ENCODE peak calls at places on chromosome 3, in four cellular contexts. A is epithelial cell of esophagus, I is HFFc6, C is fibroblast of lung. T is an unnamed sample.

GRCh38 chr3:117409701-117410459 is 700.3 kb downstream of the TUSC7 start:
- DNase-seq in I (no peak), A (no peak), C (peak; percentile 12), T (no peak)

GRCh38 chr3:38782148-38782547 is 33.9 kb downstream of the SCN10A start:
- DNase-seq in A (peak; percentile 67), C (no peak), I (no peak), T (no peak)

GRCh38 chr3:4785551-4785950 is 193.7 kb upstream of the BHLHE40 start:
- DNase-seq in A (no peak), C (no peak), I (no peak), T (no peak)

GRCh38 chr3:99131876-99132275 is 230.4 kb upstream of the DCBLD2 start:
- DNase-seq in C (no peak), A (peak; percentile 41), I (no peak), T (no peak)

GRCh38 chr3:127768346-127769008 is 53.8 kb downstream of the MGLL start:
- DNase-seq in C (peak; percentile 98), I (peak; percentile 99), A (peak; percentile 92), T (no peak)

GRCh38 chr3:111621535-111621934 is 26.4 kb upstream of the ZBED2 start:
- DNase-seq in A (no peak), I (no peak), C (no peak), T (no peak)

GRCh38 chr3:187198490-187198889 is 1.2 kb downstream of the RTP1 start:
- DNase-seq in I (no peak), C (no peak), A (no peak), T (no peak)

GRCh38 chr3:110178965-110179364 is 841.6 kb upstream of the DPPA4 start:
- DNase-seq in I (no peak), A (peak; percentile 8), C (peak; percentile 43), T (no peak)

GRCh38 chr3:150407051-150407817 is 864 bp upstream of the TSC22D2 start:
- DNase-seq in A (peak; percentile 47), I (peak; percentile 56), C (peak; percentile 83), T (no peak)

GRCh38 chr3:185764168-185764988 is 60.5 kb downstream of the IGF2BP2 start:
- DNase-seq in A (peak; percentile 62), C (peak; percentile 62), I (no peak), T (no peak)

GRCh38 chr3:144403040-144403457 is 431.4 kb downstream of the DIPK2A start:
- DNase-seq in A (peak; percentile 36), C (peak; percentile 23), I (no peak), T (no peak)

GRCh38 chr3:10273697-10274305 is 18.9 kb downstream of the GHRL start:
- DNase-seq in C (peak; percentile 36), A (peak; percentile 35), I (no peak), T (no peak)

GRCh38 chr3:138890555-138891187 is 55.9 kb upstream of the PIK3CB start:
- DNase-seq in C (no peak), A (no peak), I (no peak), T (no peak)

GRCh38 chr3:195033531-195034091 is 237.3 kb downstream of the XXYLT1 start:
- DNase-seq in I (no peak), C (no peak), A (peak; percentile 26), T (no peak)

GRCh38 chr3:53044371-53045106 is 1.3 kb downstream of the SFMBT1 start:
- DNase-seq in C (peak; percentile 56), A (peak; percentile 27), I (peak; percentile 5), T (no peak)

GRCh38 chr3:111338059-111338698 is 203.8 kb upstream of the CD96 start:
- DNase-seq in I (peak; percentile 78), A (peak; percentile 85), C (peak; percentile 89), T (peak; percentile 24)

GRCh38 chr3:170419301-170420087 is 826 bp downstream of the CLDN11 start:
- DNase-seq in C (peak; percentile 46), I (no peak), A (no peak), T (no peak)

GRCh38 chr3:101466465-101467309 is 46.3 kb downstream of the SENP7 start:
- DNase-seq in A (no peak), I (no peak), C (no peak), T (peak; percentile 51)

GRCh38 chr3:9855594-9855993 is 11.8 kb upstream of the RPUSD3 start:
- DNase-seq in C (no peak), A (no peak), I (no peak), T (no peak)

GRCh38 chr3:58880182-58880581 is 169.6 kb downstream of the CFAP20DC start:
- DNase-seq in I (peak; percentile 48), A (peak; percentile 54), C (peak; percentile 31), T (no peak)

GRCh38 chr3:6799264-6799915 is 61.5 kb upstream of the GRM7 start:
- DNase-seq in C (no peak), A (peak; percentile 43), I (no peak), T (peak; percentile 18)

GRCh38 chr3:1404270-1404669 is 311.4 kb downstream of the CNTN6 start:
- DNase-seq in I (no peak), A (no peak), C (no peak), T (no peak)

GRCh38 chr3:32157600-32158264 is 51.3 kb downstream of the GPD1L start:
- DNase-seq in A (no peak), C (no peak), I (no peak), T (no peak)

GRCh38 chr3:72683068-72683467 is 165.2 kb downstream of the SHQ1 start:
- DNase-seq in I (no peak), C (no peak), A (no peak), T (no peak)

DNA sequence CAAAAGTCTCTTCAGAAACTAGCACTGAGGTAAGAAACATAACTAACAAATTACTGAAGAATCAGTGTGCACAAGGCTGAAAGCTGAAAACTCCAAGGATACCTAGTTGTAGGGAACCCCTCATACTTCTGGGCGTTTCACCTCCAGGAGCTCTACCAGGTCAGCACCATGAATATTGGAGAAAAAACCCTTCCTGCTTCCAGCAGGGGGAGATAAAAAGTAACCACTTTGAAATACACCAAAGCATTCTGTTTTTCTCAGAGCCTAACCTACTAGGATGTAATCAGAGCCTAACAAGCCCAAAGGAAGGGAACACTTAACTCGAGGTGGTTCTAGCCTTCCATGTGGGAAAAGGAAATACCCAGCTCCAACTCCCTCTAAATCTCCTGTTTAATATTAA is 175.8 kb upstream of the MME start:
- DNase-seq in A (peak; percentile 41), C (peak; percentile 58), I (peak; percentile 33), T (no peak)
- TF ChIP-seq CTCF in A (peak; percentile 62), C (peak; percentile 49), I (peak; percentile 77), T (peak; percentile 54)

DNA sequence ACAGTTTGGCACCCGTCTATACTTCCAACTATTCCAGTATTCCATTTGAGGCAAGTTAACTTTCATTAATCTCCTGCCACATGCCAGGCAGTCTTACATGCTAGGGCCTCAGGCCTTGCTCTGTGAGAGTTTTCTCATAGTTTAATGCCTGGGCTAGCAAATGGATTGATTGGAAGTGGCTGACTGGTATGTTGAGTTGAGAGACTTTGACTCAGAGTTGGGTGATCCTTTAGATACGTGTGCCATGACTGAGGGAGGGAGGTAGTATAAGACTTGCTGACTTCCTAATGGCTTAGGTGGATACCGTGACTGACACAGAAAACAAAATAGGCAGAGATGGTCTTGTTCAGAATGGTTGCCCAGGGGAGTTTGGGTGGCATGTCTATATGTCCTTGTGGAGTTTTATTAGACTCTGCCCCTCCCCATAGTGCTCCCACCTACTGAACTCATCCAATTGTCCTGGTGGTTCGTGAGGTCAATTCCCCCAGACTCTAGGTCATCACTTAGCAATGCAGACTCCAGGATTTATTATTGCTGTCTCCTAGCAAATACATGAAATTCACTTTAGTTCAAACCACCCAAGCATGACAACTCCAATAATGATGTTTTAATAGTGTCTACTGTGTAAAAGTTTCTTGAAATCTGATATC is 413.8 kb upstream of the MDFIC2 start:
- DNase-seq in C (no peak), A (no peak), I (no peak), T (no peak)
- TF ChIP-seq CTCF in C (no peak), A (no peak), I (no peak), T (no peak)

DNA sequence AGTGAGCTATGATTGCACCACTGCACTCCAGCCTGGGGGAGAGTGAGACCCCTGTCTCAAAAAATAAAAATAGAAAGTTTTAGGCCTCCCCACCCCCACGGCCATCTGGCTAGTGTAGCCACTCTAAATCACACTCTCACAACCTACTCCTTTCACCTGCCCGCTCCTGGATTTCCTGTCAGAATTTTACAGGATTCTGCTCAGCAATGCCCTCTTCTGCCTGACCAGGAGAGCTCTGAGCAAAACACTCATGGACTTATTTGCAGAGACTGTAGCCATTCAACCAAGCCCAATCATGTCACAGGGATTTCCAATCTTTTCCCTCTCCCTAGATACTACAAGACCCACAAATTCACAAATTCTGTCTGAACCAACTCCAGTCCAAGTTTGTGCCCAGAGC is 242.6 kb upstream of the TPRG1 start:
- DNase-seq in C (no peak), A (peak; percentile 56), I (no peak), T (no peak)
- TF ChIP-seq CTCF in C (no peak), A (peak; percentile 54), I (peak; percentile 31), T (peak; percentile 29)

GRCh38 chr3:107103786-107104185 is 273.5 kb upstream of the CCDC54 start:
- DNase-seq in A (no peak), C (no peak), I (no peak), T (no peak)
- TF ChIP-seq CTCF in A (no peak), C (no peak), I (no peak), T (no peak)

GRCh38 chr3:66692108-66692750 is 191.4 kb upstream of the LRIG1 start:
- DNase-seq in C (no peak), A (peak; percentile 43), I (no peak), T (no peak)
- TF ChIP-seq CTCF in C (no peak), A (no peak), I (no peak), T (no peak)